ENCODE peak calls at places on chromosomes 5 and 9, in nine cellular contexts. Z, J, A, G, Y, N, O, T and F are unnamed samples.

GRCh38 chr5:93736284-93736683 is 5.1 kb downstream of the POU5F2 start:
- DNase-seq in Z (no peak), J (no peak), A (no peak), G (no peak), Y (no peak), N (no peak), O (no peak), T (peak; percentile 28), F (peak; percentile 71)

GRCh38 chr5:66963559-66963971 is 233.0 kb downstream of the CD180 start:
- DNase-seq in Z (no peak), J (no peak), A (peak; percentile 69), G (no peak), Y (no peak), N (peak; percentile 57), O (no peak), T (peak; percentile 61), F (peak; percentile 42)

GRCh38 chr5:141040763-141041426 is 10.3 kb upstream of the PCDHB1 start:
- DNase-seq in Z (peak; percentile 30), J (peak; percentile 87), A (peak; percentile 99), G (peak; percentile 91), Y (peak; percentile 95), N (peak; percentile 95), O (peak; percentile 80), T (peak; percentile 50), F (peak; percentile 59)

GRCh38 chr5:63958654-63959053 is 3.6 kb downstream of the HTR1A start:
- DNase-seq in Z (no peak), J (no peak), A (peak; percentile 31), G (no peak), Y (no peak), N (no peak), O (no peak), T (no peak), F (no peak)

GRCh38 chr5:107402881-107403280 is 267.9 kb downstream of the EFNA5 start:
- DNase-seq in Z (no peak), J (no peak), A (peak; percentile 35), G (no peak), Y (no peak), N (no peak), O (no peak), T (no peak), F (no peak)

GRCh38 chr5:139668064-139668880 is 20.1 kb downstream of the CXXC5 start:
- DNase-seq in Z (no peak), J (peak; percentile 71), A (peak; percentile 82), G (no peak), Y (no peak), N (peak; percentile 43), O (no peak), T (peak; percentile 42), F (peak; percentile 56)

GRCh38 chr5:4245076-4245475 is 649.4 kb downstream of the IRX1 start:
- DNase-seq in Z (no peak), J (no peak), A (no peak), G (no peak), Y (no peak), N (no peak), O (no peak), T (no peak), F (no peak)

GRCh38 chr9:74838351-74838750 is 49.4 kb downstream of the TRPM6 start:
- DNase-seq in Z (no peak), J (no peak), A (no peak), G (no peak), Y (no peak), N (peak; percentile 4), O (no peak), T (no peak), F (no peak)

GRCh38 chr5:68285857-68286611 is 70.5 kb downstream of the PIK3R1 start:
- DNase-seq in Z (no peak), J (no peak), A (peak; percentile 77), G (no peak), Y (no peak), N (peak; percentile 39), O (peak; percentile 44), T (peak; percentile 75), F (peak; percentile 77)

GRCh38 chr5:68285075-68285827 is 69.7 kb downstream of the PIK3R1 start:
- DNase-seq in Z (no peak), J (no peak), A (no peak), G (no peak), Y (no peak), N (no peak), O (no peak), T (no peak), F (no peak)

GRCh38 chr5:68287976-68288755 is 72.6 kb downstream of the PIK3R1 start:
- DNase-seq in Z (peak; percentile 8), J (peak; percentile 68), A (peak; percentile 75), G (peak; percentile 85), Y (peak; percentile 71), N (peak; percentile 28), O (peak; percentile 74), T (peak; percentile 51), F (peak; percentile 61)

GRCh38 chr5:68287631-68287975 is 72.0 kb downstream of the PIK3R1 start:
- DNase-seq in Z (no peak), J (no peak), A (no peak), G (no peak), Y (no peak), N (no peak), O (no peak), T (no peak), F (no peak)

DNA sequence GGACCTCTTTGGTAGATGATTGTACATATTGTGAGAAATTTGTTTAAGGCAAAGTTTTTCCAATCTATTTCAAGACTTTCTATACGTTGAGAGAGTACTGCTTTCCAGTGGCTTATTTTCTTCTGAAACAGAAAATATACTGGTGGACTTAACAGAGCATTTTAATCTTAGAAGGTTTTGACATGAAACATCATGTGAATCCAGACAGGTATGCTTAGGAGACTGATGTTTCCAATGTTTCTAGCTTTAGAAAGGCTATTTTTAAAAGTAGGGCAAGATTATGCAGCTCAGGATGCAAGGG is 71.0 kb downstream of the PIK3R1 start:
- DNase-seq in Z (no peak), J (no peak), A (no peak), G (no peak), Y (no peak), N (no peak), O (no peak), T (no peak), F (no peak)
- TF ChIP-seq CTCF in Z (no peak), J (no peak), A (no peak), G (no peak), Y (peak; percentile 4), N (no peak), O (peak; percentile 3), T (no peak), F (no peak)

GRCh38 chr5:157669701-157670097 is 1.6 kb upstream of the C5orf52 start:
- DNase-seq in Z (no peak), J (no peak), A (no peak), G (no peak), Y (no peak), N (no peak), O (peak; percentile 50), T (no peak), F (no peak)
- H3K4me3 ChIP-seq in Z (no peak overlapping the region), J (no peak overlapping the region), A (no peak overlapping the region), G (no peak overlapping the region), Y (no peak overlapping the region), N (no peak overlapping the region), O (no peak overlapping the region), T (no peak overlapping the region), F (no peak overlapping the region)

GRCh38 chr5:137580030-137580429 is 80.9 kb upstream of the SPOCK1 start:
- DNase-seq in Z (no peak), J (no peak), A (peak; percentile 44), G (no peak), Y (no peak), N (peak; percentile 5), O (no peak), T (no peak), F (no peak)
- TF ChIP-seq CTCF in Z (no peak), J (no peak), A (peak; percentile 61), G (no peak), Y (peak; percentile 32), N (peak; percentile 51), O (no peak), T (peak; percentile 11), F (peak; percentile 34)

DNA sequence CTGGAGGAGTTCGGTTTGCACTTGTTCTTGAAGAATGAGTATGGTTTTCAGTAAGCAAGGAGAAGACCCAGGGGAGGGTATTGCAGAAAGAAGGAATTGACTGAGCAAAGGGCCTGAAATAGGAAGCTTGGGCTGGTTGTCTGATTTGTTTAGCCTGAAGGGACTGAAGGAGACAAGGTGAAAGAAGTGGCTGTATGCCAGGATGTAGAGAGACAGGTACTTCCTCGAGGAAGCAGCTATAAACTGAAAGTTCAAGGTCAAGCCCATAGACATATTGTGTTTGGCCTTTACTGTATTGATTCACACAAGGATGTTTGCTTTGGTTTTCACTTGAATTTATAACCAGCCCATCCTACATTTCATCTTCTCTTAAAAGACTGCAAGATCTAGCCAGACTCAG is 183.1 kb downstream of the PALM2AKAP2 start:
- DNase-seq in Z (no peak), J (no peak), A (no peak), G (no peak), Y (no peak), N (peak; percentile 34), O (peak; percentile 50), T (no peak), F (no peak)
- H3K4me3 ChIP-seq in Z (no peak overlapping the region), J (no peak overlapping the region), A (no peak overlapping the region), G (no peak overlapping the region), Y (no peak overlapping the region), N (no peak overlapping the region), O (no peak overlapping the region), T (no peak overlapping the region), F (no peak overlapping the region)

DNA sequence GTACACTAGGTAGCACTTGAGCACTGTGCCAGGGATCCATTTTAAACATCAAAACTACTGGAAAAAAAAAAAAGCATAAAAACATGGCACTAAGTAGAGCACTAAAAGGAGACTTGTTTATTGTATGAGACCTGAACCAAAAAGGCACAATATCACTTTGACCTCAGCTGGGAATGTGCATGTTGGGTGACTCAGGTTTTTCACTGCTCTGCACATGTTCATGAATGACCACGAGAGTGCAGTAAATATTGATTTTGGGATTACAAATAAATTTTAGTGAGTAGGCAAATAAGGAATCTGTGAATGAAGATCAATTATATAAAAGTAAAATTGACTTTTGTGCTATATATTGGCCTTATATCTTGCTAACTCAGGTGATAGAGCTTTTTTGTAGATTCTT is 11.8 kb downstream of the RMI1 start:
- DNase-seq in Z (no peak), J (no peak), A (no peak), G (no peak), Y (no peak), N (peak; percentile 64), O (no peak), T (peak; percentile 40), F (peak; percentile 41)
- TF ChIP-seq CTCF in Z (no peak), J (no peak), A (no peak), G (no peak), Y (no peak), N (peak; percentile 46), O (no peak), T (no peak), F (no peak)

GRCh38 chr9:93945400-93946337 is 9.5 kb downstream of the BARX1 start:
- DNase-seq in Z (no peak), J (no peak), A (peak; percentile 55), G (no peak), Y (no peak), N (no peak), O (peak; percentile 29), T (no peak), F (no peak)
- H3K4me3 ChIP-seq in Z (no peak overlapping the region), J (peak overlapping the region; percentile 54), A (peak overlapping the region; percentile 69), G (peak overlapping the region; percentile 31), Y (peak overlapping the region; percentile 33), N (peak overlapping the region; percentile 70), O (peak overlapping the region; percentile 31), T (no peak overlapping the region), F (no peak overlapping the region)

GRCh38 chr5:180296778-180297177 is 4.9 kb upstream of the MAPK9 start:
- DNase-seq in Z (no peak), J (no peak), A (peak; percentile 32), G (no peak), Y (no peak), N (no peak), O (no peak), T (peak; percentile 31), F (no peak)
- TF ChIP-seq CTCF in Z (no peak), J (no peak), A (no peak), G (no peak), Y (no peak), N (no peak), O (no peak), T (no peak), F (peak; percentile 4)